ENCODE peak calls at places on chromosomes 12 and 14, in seven cellular contexts. L is Peyer's patch; N is psoas muscle; S is ascending aorta; Q is naive thymus-derived CD4-positive, alpha-beta T cell; P is left ventricle myocardium inferior; C is CD4-positive, alpha-beta T cell. M is an unnamed sample. For H3K9me3, the result is how much of the 10 kb centered on the place peaks cover.

GRCh38 chr12:10559241-10559640 is 53.6 kb downstream of the EIF2S3B start:
- DNase-seq in L (no peak), N (no peak), S (no peak), Q (no peak), P (no peak), C (no peak), M (no peak)

GRCh38 chr14:70887207-70888150 is 19.8 kb upstream of the PCNX1 start:
- DNase-seq in L (no peak), N (no peak), S (no peak), Q (no peak), P (no peak), C (no peak), M (no peak)

GRCh38 chr14:54133896-54134295 is 177.3 kb upstream of the BMP4 start:
- DNase-seq in L (no peak), N (no peak), S (no peak), Q (no peak), P (no peak), C (no peak), M (no peak)

GRCh38 chr12:113462880-113463745 is 8.6 kb downstream of the LHX5 start:
- DNase-seq in L (no peak), N (no peak), S (no peak), Q (no peak), P (no peak), C (no peak), M (no peak)

GRCh38 chr14:34615507-34615906 is 14.4 kb downstream of the SNX6 start:
- DNase-seq in L (no peak), N (no peak), S (no peak), Q (no peak), P (no peak), C (no peak), M (no peak)

GRCh38 chr14:31090872-31091764 is 64.9 kb upstream of the STRN3 start:
- DNase-seq in L (no peak), N (no peak), S (peak), Q (no peak), P (no peak), C (no peak), M (no peak)

GRCh38 chr12:91954326-91954725 is 191.3 kb downstream of the BTG1 start:
- DNase-seq in L (no peak), N (no peak), S (no peak), Q (no peak), P (no peak), C (no peak), M (no peak)

GRCh38 chr12:95605087-95605486 is 53.8 kb upstream of the USP44 start:
- DNase-seq in L (no peak), N (no peak), S (no peak), Q (no peak), P (no peak), C (no peak), M (no peak)

GRCh38 chr12:87094356-87094755 is 838.2 kb upstream of the MGAT4C start:
- DNase-seq in L (no peak), N (no peak), S (no peak), Q (no peak), P (no peak), C (no peak), M (no peak)

GRCh38 chr14:72547999-72548398 is 345.9 kb downstream of the DPF3 start:
- DNase-seq in L (no peak), N (no peak), S (no peak), Q (no peak), P (no peak), C (no peak), M (no peak)

GRCh38 chr12:49440031-49440430 is 72.8 kb downstream of the SPATS2 start:
- DNase-seq in L (no peak), N (no peak), S (no peak), Q (no peak), P (no peak), C (no peak), M (no peak)

GRCh38 chr14:84961637-84962036 is 568.3 kb upstream of the FLRT2 start:
- DNase-seq in L (no peak), N (no peak), S (no peak), Q (no peak), P (peak), C (no peak), M (no peak)

GRCh38 chr14:104580961-104581360 is 1.4 kb downstream of the C14orf180 start:
- DNase-seq in L (no peak), N (peak), S (no peak), Q (no peak), P (peak), C (no peak), M (no peak)

GRCh38 chr12:29299613-29300012 is 81.4 kb downstream of the ERGIC2 start:
- DNase-seq in L (no peak), N (no peak), S (no peak), Q (no peak), P (no peak), C (no peak), M (no peak)

GRCh38 chr12:75706786-75707605 is 195.6 kb upstream of the KRR1 start:
- DNase-seq in L (no peak), N (no peak), S (no peak), Q (no peak), P (no peak), C (no peak), M (no peak)

GRCh38 chr12:130672122-130672825 is 43.8 kb downstream of the RIMBP2 start:
- DNase-seq in L (no peak), N (no peak), S (no peak), Q (no peak), P (no peak), C (no peak), M (no peak)

GRCh38 chr14:38958589-38958988 is 144.4 kb downstream of the SEC23A start:
- DNase-seq in L (no peak), N (no peak), S (no peak), Q (no peak), P (no peak), C (no peak), M (no peak)

GRCh38 chr14:105142651-105143450 is 25.7 kb downstream of the JAG2 start:
- DNase-seq in L (no peak), N (no peak), S (peak), Q (no peak), P (no peak), C (no peak), M (peak)

GRCh38 chr12:59716049-59716448 is 120.2 kb downstream of the SLC16A7 start:
- DNase-seq in L (no peak), N (no peak), S (no peak), Q (no peak), P (no peak), C (no peak), M (no peak)

GRCh38 chr12:52082026-52082667 is 2.6 kb downstream of the SMIM41 start:
- DNase-seq in L (no peak), N (peak), S (no peak), Q (no peak), P (peak), C (no peak), M (no peak)

GRCh38 chr14:20501346-20501745 is 4.0 kb upstream of the RNASE10 start:
- DNase-seq in L (no peak), N (no peak), S (no peak), Q (no peak), P (no peak), C (no peak), M (no peak)

GRCh38 chr14:71600309-71600708 is 331.9 kb upstream of the RGS6 start:
- DNase-seq in L (no peak), N (no peak), S (no peak), Q (no peak), P (no peak), C (no peak), M (no peak)

GRCh38 chr12:124746649-124747425 is 116.8 kb downstream of the SCARB1 start:
- DNase-seq in L (no peak), N (no peak), S (no peak), Q (no peak), P (no peak), C (no peak), M (no peak)

GRCh38 chr14:61668267-61668666 is 27.0 kb upstream of the HIF1A start:
- DNase-seq in L (no peak), N (no peak), S (no peak), Q (no peak), P (no peak), C (no peak), M (no peak)

GRCh38 chr12:12468575-12468974 is 94.1 kb downstream of the DUSP16 start:
- DNase-seq in L (no peak), N (no peak), S (no peak), Q (no peak), P (no peak), C (no peak), M (no peak)

GRCh38 chr12:110948041-110948440 is 27.7 kb upstream of the MYL2 start:
- DNase-seq in L (no peak), N (no peak), S (no peak), Q (no peak), P (no peak), C (no peak), M (no peak)

GRCh38 chr14:93239869-93240677 is 33.0 kb downstream of the UBR7 start:
- DNase-seq in L (no peak), N (no peak), S (no peak), Q (no peak), P (no peak), C (peak), M (no peak)

GRCh38 chr12:62785941-62786559 is 148.9 kb downstream of the PPM1H start:
- DNase-seq in L (no peak), N (peak), S (peak), Q (no peak), P (no peak), C (no peak), M (no peak)

GRCh38 chr12:17169726-17170471 is 563.9 kb upstream of the LMO3 start:
- DNase-seq in L (no peak), N (no peak), S (no peak), Q (no peak), P (no peak), C (no peak), M (no peak)

GRCh38 chr14:56310643-56311042 is 192.4 kb downstream of the PELI2 start:
- DNase-seq in L (no peak), N (no peak), S (no peak), Q (no peak), P (no peak), C (no peak), M (no peak)

GRCh38 chr12:5908251-5908650 is 36.8 kb downstream of the ANO2 start:
- DNase-seq in L (no peak), N (no peak), S (no peak), Q (no peak), P (no peak), C (no peak), M (no peak)

GRCh38 chr12:98188649-98189048 is 326.7 kb upstream of the TMPO start:
- DNase-seq in L (no peak), N (no peak), S (no peak), Q (no peak), P (no peak), C (no peak), M (no peak)

GRCh38 chr12:25151476-25151875 is 43.5 kb downstream of the DNAI7 start:
- DNase-seq in L (no peak), N (peak), S (peak), Q (no peak), P (peak), C (no peak), M (no peak)

GRCh38 chr12:75825686-75826085 is 205.9 kb downstream of the PHLDA1 start:
- DNase-seq in L (no peak), N (no peak), S (no peak), Q (no peak), P (no peak), C (no peak), M (no peak)

GRCh38 chr14:50523271-50524041 is 8.9 kb downstream of the MAP4K5 start:
- DNase-seq in L (no peak), N (no peak), S (no peak), Q (no peak), P (no peak), C (no peak), M (no peak)

GRCh38 chr12:126084480-126084879 is 1019.2 kb downstream of the AACS start:
- DNase-seq in L (no peak), N (no peak), S (no peak), Q (no peak), P (no peak), C (no peak), M (no peak)

GRCh38 chr14:23577710-23578392 is 739 bp downstream of the JPH4 start:
- DNase-seq in L (no peak), N (no peak), S (no peak), Q (no peak), P (no peak), C (no peak), M (no peak)

GRCh38 chr14:86543531-86543930 is 1013.6 kb downstream of the FLRT2 start:
- DNase-seq in L (no peak), N (no peak), S (no peak), Q (no peak), P (no peak), C (no peak), M (no peak)

GRCh38 chr14:86541969-86542368 is 1012.0 kb downstream of the FLRT2 start:
- DNase-seq in L (no peak), N (no peak), S (no peak), Q (no peak), P (no peak), C (no peak), M (no peak)

DNA sequence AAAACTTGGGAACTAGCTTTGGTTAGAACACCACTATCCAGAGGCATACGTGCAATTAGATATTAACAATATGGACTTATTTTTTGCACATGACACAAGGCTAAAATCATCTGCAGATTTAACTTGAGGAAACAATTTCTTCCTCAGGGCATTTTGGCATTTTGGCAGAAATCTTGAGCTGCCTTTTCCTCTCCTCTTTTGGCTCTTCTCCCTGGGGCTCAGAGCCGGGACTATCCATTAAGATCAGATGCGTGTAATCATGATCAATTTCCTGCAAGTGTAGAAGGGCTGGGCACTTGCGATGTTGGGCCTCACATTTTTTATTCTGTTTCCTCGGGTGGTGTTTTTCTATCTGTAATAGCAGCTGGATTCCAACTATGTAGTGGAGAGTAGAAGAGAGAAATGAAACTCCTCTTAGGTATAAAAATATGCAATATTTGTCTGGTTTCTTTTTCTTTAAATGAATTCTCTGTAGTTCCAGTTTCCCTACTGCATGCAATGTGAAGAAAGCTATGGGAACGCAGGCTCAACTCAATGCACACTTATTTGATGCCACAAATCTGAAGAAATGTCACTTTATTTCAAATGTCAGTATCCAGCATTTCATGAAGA is 1010.8 kb downstream of the FLRT2 start:
- DNase-seq in L (no peak), N (no peak), S (no peak), Q (no peak), P (no peak), C (no peak), M (no peak)
- H3K9me3 ChIP-seq in L (under half), N (under half), S (under half), Q (under half), P (under half), C (under half), M (under half)

DNA sequence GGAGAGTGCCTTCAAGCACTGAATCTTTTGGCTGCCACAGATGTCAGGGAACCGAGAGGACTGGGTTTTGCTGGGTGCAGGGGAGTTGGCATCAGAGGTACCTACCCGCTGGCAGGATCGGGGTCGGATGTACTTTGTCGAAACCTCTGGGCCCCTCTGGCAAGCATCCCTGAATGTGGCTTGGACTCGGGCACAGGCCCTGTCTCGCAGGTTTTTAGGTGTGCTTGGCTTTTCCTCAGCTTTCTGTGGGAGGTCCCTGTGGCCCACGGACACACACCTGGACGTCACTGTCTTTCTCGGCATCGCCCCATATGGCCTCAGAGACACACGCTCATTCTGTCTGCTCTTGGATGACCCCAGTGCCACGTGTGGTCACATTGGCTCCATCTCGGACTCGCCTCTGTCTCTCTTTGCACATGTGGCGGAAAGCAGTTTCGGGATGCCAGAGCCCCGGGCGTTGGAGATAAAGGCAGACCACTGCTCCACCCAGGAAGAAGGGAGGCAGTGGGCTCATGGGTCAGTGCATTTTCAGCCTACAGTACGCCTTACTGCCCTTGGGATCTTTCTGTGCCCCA is 769.6 kb upstream of the ALG10B start:
- DNase-seq in L (no peak), N (no peak), S (no peak), Q (no peak), P (no peak), C (no peak), M (no peak)
- H3K9me3 ChIP-seq in L (under half), N (under half), S (under half), Q (under half), P (under half), C (under half), M (under half)

DNA sequence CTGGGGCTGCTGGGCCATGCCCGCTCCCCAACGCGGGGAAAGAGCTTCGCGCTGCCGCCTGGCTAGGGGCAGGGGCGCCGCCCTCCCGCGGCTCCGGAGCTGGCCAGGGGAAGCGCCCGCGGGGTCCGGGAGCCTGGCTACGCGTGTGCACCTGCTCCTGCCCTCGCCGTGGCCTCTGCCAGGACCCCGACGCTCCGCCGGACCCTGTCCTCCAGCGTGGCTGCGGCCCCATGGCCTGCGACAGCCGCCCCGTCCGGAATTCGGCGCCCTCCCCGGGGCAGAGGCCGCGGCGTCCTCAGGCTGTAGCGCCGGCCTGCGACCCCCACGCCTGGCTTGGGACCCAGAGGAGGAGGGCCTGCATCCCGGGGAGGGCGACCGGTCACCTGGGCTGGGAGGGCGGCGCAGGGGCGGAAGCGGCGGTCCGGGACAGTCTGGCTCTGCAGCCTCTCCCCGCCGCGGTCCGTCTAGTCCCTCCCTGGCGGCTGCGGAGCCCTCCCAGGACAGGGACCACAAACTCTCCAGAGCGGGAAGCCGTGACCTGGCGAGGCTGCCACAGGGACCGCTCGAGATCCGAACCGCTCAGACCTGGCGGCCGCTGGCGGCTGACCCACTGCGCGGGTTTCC is 85.6 kb downstream of the ALG10 start:
- DNase-seq in L (no peak), N (no peak), S (no peak), Q (no peak), P (no peak), C (no peak), M (no peak)
- H3K9me3 ChIP-seq in L (under half), N (under half), S (under half), Q (under half), P (under half), C (under half), M (under half)

GRCh38 chr14:103169954-103170353 is 46.7 kb downstream of the TNFAIP2 start:
- DNase-seq in L (no peak), N (no peak), S (no peak), Q (no peak), P (no peak), C (no peak), M (no peak)
- H3K9me3 ChIP-seq in L (under half), N (under half), S (under half), Q (under half), P (half or more), C (under half), M (under half)

DNA sequence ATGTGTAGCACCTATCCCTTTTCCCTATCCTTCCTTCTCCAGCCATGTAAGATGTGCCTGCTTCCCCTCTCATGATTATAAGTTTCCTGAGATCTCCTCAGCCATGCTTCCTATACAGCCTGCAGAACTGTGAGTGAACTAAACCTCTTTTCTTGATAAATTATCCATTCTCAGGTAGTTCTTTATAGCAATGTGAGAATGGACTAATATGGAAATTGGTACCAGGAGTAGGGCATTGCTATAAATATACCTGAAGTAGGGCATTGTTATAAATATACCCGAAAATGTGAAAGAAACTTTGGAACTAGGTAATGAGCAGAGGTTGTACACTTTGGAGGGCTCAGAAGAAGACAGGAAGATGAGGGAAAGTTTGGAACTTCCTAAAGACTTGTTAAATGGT is 48.9 kb downstream of the SDR9C7 start:
- DNase-seq in L (no peak), N (no peak), S (no peak), Q (no peak), P (no peak), C (no peak), M (no peak)
- H3K9me3 ChIP-seq in L (under half), N (under half), S (under half), Q (under half), P (under half), C (under half), M (under half)

GRCh38 chr12:3681595-3681921 is 71.4 kb downstream of the CRACR2A start:
- DNase-seq in L (no peak), N (no peak), S (no peak), Q (no peak), P (no peak), C (no peak), M (no peak)

GRCh38 chr12:3684449-3685051 is 68.4 kb downstream of the CRACR2A start:
- DNase-seq in L (no peak), N (no peak), S (no peak), Q (no peak), P (peak), C (no peak), M (no peak)

GRCh38 chr12:3685813-3686212 is 67.1 kb downstream of the CRACR2A start:
- DNase-seq in L (no peak), N (no peak), S (no peak), Q (no peak), P (no peak), C (no peak), M (no peak)

GRCh38 chr12:3683670-3684069 is 69.2 kb downstream of the CRACR2A start:
- DNase-seq in L (no peak), N (no peak), S (no peak), Q (no peak), P (no peak), C (no peak), M (no peak)

GRCh38 chr12:3686463-3686862 is 66.4 kb downstream of the CRACR2A start:
- DNase-seq in L (no peak), N (no peak), S (no peak), Q (no peak), P (no peak), C (no peak), M (no peak)
- H3K9me3 ChIP-seq in L (under half), N (under half), S (under half), Q (under half), P (under half), C (under half), M (under half)

M was measured in T-helper 17 cell.